ENCODE peak calls at places on chromosomes 11 and 22, in five cellular contexts. Y is fibroblast of lung; N is RWPE1; B is CD4-positive, alpha-beta T cell; H is fibroblast of gingiva. V is an unnamed sample.
A peak's percentile ranks its signal among the peaks of the same experiment; 100 is the strongest.

GRCh38 chr11:34614334-34615113 is 6.4 kb upstream of the EHF start:
- DNase-seq in Y (peak; percentile 33), N (no peak), B (no peak), H (peak; percentile 64), V (no peak)

GRCh38 chr11:77250881-77251640 is 50.4 kb downstream of the GDPD4 start:
- DNase-seq in Y (peak; percentile 77), N (peak; percentile 85), B (no peak), H (no peak), V (peak; percentile 13)

GRCh38 chr22:20463324-20464095 is 25.9 kb upstream of the SCARF2 start:
- DNase-seq in Y (no peak), N (no peak), B (peak; percentile 39), H (no peak), V (no peak)

GRCh38 chr11:64148200-64148916 is 17.6 kb downstream of the MACROD1 start:
- DNase-seq in Y (peak; percentile 45), N (peak; percentile 67), B (peak; percentile 64), H (peak; percentile 50), V (peak; percentile 24)

GRCh38 chr11:46724088-46724487 is 5.1 kb downstream of the F2 start:
- DNase-seq in Y (peak; percentile 17), N (no peak), B (no peak), H (no peak), V (no peak)

GRCh38 chr11:62125316-62125715 is 1.5 kb downstream of the INCENP start:
- DNase-seq in Y (no peak), N (peak; percentile 33), B (no peak), H (no peak), V (no peak)

GRCh38 chr11:117179048-117179999 is 781 bp downstream of the SIDT2 start:
- DNase-seq in Y (peak; percentile 45), N (no peak), B (peak; percentile 48), H (peak; percentile 46), V (no peak)

GRCh38 chr11:86934933-86935579 is 20.1 kb downstream of the FZD4 start:
- DNase-seq in Y (peak; percentile 56), N (no peak), B (no peak), H (no peak), V (no peak)

GRCh38 chr11:74749127-74749964 is 697 bp downstream of the RNF169 start:
- DNase-seq in Y (peak; percentile 53), N (peak; percentile 59), B (peak; percentile 18), H (peak; percentile 13), V (peak; percentile 55)

GRCh38 chr22:50530280-50530856 is 556 bp upstream of the TYMP start:
- DNase-seq in Y (peak; percentile 71), N (no peak), B (no peak), H (peak; percentile 91), V (peak; percentile 81)

GRCh38 chr22:47697861-47698260 is 935.4 kb downstream of the TBC1D22A start:
- DNase-seq in Y (no peak), N (no peak), B (no peak), H (no peak), V (no peak)

GRCh38 chr11:30635401-30635989 is 49.3 kb upstream of the MPPED2 start:
- DNase-seq in Y (peak; percentile 36), N (no peak), B (no peak), H (no peak), V (no peak)

GRCh38 chr11:16297332-16297731 is 59.0 kb downstream of the SOX6 start:
- DNase-seq in Y (no peak), N (no peak), B (no peak), H (no peak), V (no peak)

GRCh38 chr22:40235418-40235817 is 57.7 kb downstream of the TNRC6B start:
- DNase-seq in Y (peak; percentile 64), N (no peak), B (no peak), H (no peak), V (no peak)

GRCh38 chr11:101582242-101583052 is 1.4 kb downstream of the TRPC6 start:
- DNase-seq in Y (no peak), N (peak; percentile 6), B (no peak), H (no peak), V (no peak)

GRCh38 chr22:48953830-48954229 is 873.8 kb downstream of the BRD1 start:
- DNase-seq in Y (no peak), N (no peak), B (no peak), H (no peak), V (no peak)